ENCODE peak calls at places on chromosomes 4 and X, in eight cellular contexts. One of them, this sample, is unnamed.

GRCh38 chrX:123803331-123803983 is 56.4 kb upstream of the XIAP start:
- DNase-seq in cardiac fibroblast: peak
- DNase-seq in WTC11: no peak
- DNase-seq in transverse colon: no peak
- DNase-seq in AG09309: no peak
- DNase-seq in hepatocyte: peak
- DNase-seq in choroid plexus epithelial cell: peak
- DNase-seq in glutamatergic neuron: no peak
- DNase-seq in this sample: no peak

GRCh38 chr4:139988863-139989765 is 164.9 kb downstream of the MAML3 start:
- DNase-seq in transverse colon: no peak
- DNase-seq in hepatocyte: peak
- DNase-seq in choroid plexus epithelial cell: peak
- DNase-seq in cardiac fibroblast: peak
- DNase-seq in AG09309: peak
- DNase-seq in WTC11: no peak
- DNase-seq in glutamatergic neuron: no peak
- DNase-seq in this sample: peak

GRCh38 chrX:47941423-47941822 is 62.4 kb downstream of the ZNF182 start:
- DNase-seq in AG09309: no peak
- DNase-seq in WTC11: no peak
- DNase-seq in glutamatergic neuron: no peak
- DNase-seq in hepatocyte: no peak
- DNase-seq in transverse colon: no peak
- DNase-seq in choroid plexus epithelial cell: no peak
- DNase-seq in cardiac fibroblast: no peak
- DNase-seq in this sample: no peak

GRCh38 chr4:158051401-158052235 is 121.2 kb downstream of the GASK1B start:
- DNase-seq in transverse colon: no peak
- DNase-seq in choroid plexus epithelial cell: peak
- DNase-seq in hepatocyte: peak
- DNase-seq in cardiac fibroblast: peak
- DNase-seq in AG09309: peak
- DNase-seq in WTC11: no peak
- DNase-seq in glutamatergic neuron: no peak
- DNase-seq in this sample: peak

GRCh38 chr4:172202480-172203076 is 389.4 kb downstream of the GALNTL6 start:
- DNase-seq in WTC11: no peak
- DNase-seq in choroid plexus epithelial cell: peak
- DNase-seq in cardiac fibroblast: peak
- DNase-seq in AG09309: no peak
- DNase-seq in hepatocyte: peak
- DNase-seq in transverse colon: no peak
- DNase-seq in glutamatergic neuron: no peak
- DNase-seq in this sample: no peak

GRCh38 chr4:62670509-62670908 is 1470.4 kb downstream of the ADGRL3 start:
- DNase-seq in AG09309: no peak
- DNase-seq in choroid plexus epithelial cell: peak
- DNase-seq in cardiac fibroblast: no peak
- DNase-seq in glutamatergic neuron: no peak
- DNase-seq in transverse colon: no peak
- DNase-seq in WTC11: no peak
- DNase-seq in hepatocyte: no peak
- DNase-seq in this sample: no peak

GRCh38 chr4:182809417-182810102 is 107.6 kb downstream of the DCTD start:
- DNase-seq in transverse colon: no peak
- DNase-seq in AG09309: no peak
- DNase-seq in WTC11: peak
- DNase-seq in choroid plexus epithelial cell: peak
- DNase-seq in cardiac fibroblast: no peak
- DNase-seq in glutamatergic neuron: no peak
- DNase-seq in hepatocyte: peak
- DNase-seq in this sample: no peak

GRCh38 chr4:137694138-137694537 is 161.8 kb upstream of the PCDH18 start:
- DNase-seq in AG09309: no peak
- DNase-seq in cardiac fibroblast: peak
- DNase-seq in glutamatergic neuron: no peak
- DNase-seq in choroid plexus epithelial cell: peak
- DNase-seq in WTC11: no peak
- DNase-seq in hepatocyte: no peak
- DNase-seq in transverse colon: no peak
- DNase-seq in this sample: no peak

GRCh38 chrX:119828446-119828845 is 24.3 kb downstream of the UPF3B start:
- DNase-seq in choroid plexus epithelial cell: no peak
- DNase-seq in cardiac fibroblast: no peak
- DNase-seq in hepatocyte: no peak
- DNase-seq in transverse colon: no peak
- DNase-seq in WTC11: no peak
- DNase-seq in AG09309: no peak
- DNase-seq in glutamatergic neuron: no peak
- DNase-seq in this sample: no peak

GRCh38 chr4:53520114-53520513 is 71.2 kb downstream of the LNX1 start:
- DNase-seq in transverse colon: no peak
- DNase-seq in glutamatergic neuron: no peak
- DNase-seq in choroid plexus epithelial cell: no peak
- DNase-seq in hepatocyte: no peak
- DNase-seq in cardiac fibroblast: no peak
- DNase-seq in WTC11: peak
- DNase-seq in AG09309: no peak
- DNase-seq in this sample: no peak

GRCh38 chr4:40579983-40580382 is 49.7 kb downstream of the RBM47 start:
- DNase-seq in WTC11: no peak
- DNase-seq in hepatocyte: no peak
- DNase-seq in choroid plexus epithelial cell: no peak
- DNase-seq in glutamatergic neuron: no peak
- DNase-seq in transverse colon: no peak
- DNase-seq in cardiac fibroblast: peak
- DNase-seq in AG09309: peak
- DNase-seq in this sample: no peak

GRCh38 chr4:44623687-44624086 is 27.7 kb downstream of the YIPF7 start:
- DNase-seq in cardiac fibroblast: no peak
- DNase-seq in transverse colon: no peak
- DNase-seq in glutamatergic neuron: no peak
- DNase-seq in choroid plexus epithelial cell: no peak
- DNase-seq in AG09309: no peak
- DNase-seq in hepatocyte: no peak
- DNase-seq in WTC11: no peak
- DNase-seq in this sample: no peak

GRCh38 chr4:1948892-1949436 is 59.8 kb downstream of the NELFA start:
- DNase-seq in choroid plexus epithelial cell: no peak
- DNase-seq in AG09309: no peak
- DNase-seq in transverse colon: no peak
- DNase-seq in hepatocyte: no peak
- DNase-seq in cardiac fibroblast: no peak
- DNase-seq in glutamatergic neuron: no peak
- DNase-seq in WTC11: no peak
- DNase-seq in this sample: no peak

GRCh38 chr4:138178566-138178965 is 63.6 kb downstream of the SLC7A11 start:
- DNase-seq in choroid plexus epithelial cell: no peak
- DNase-seq in hepatocyte: no peak
- DNase-seq in glutamatergic neuron: no peak
- DNase-seq in transverse colon: no peak
- DNase-seq in cardiac fibroblast: peak
- DNase-seq in AG09309: no peak
- DNase-seq in WTC11: no peak
- DNase-seq in this sample: no peak

GRCh38 chr4:149521611-149522010 is 294.0 kb downstream of the IQCM start:
- DNase-seq in choroid plexus epithelial cell: no peak
- DNase-seq in AG09309: no peak
- DNase-seq in WTC11: no peak
- DNase-seq in cardiac fibroblast: no peak
- DNase-seq in hepatocyte: peak
- DNase-seq in transverse colon: peak
- DNase-seq in glutamatergic neuron: no peak
- DNase-seq in this sample: no peak

GRCh38 chrX:153445856-153446635 is at the start of gene TREX2:
- DNase-seq in cardiac fibroblast: no peak
- DNase-seq in WTC11: no peak
- DNase-seq in glutamatergic neuron: no peak
- DNase-seq in choroid plexus epithelial cell: no peak
- DNase-seq in hepatocyte: no peak
- DNase-seq in AG09309: no peak
- DNase-seq in transverse colon: no peak
- DNase-seq in this sample: no peak

GRCh38 chr4:52728877-52729276 is 22.3 kb downstream of the ERVMER34-1 start:
- DNase-seq in hepatocyte: no peak
- DNase-seq in glutamatergic neuron: no peak
- DNase-seq in choroid plexus epithelial cell: no peak
- DNase-seq in AG09309: no peak
- DNase-seq in transverse colon: no peak
- DNase-seq in cardiac fibroblast: no peak
- DNase-seq in WTC11: no peak
- DNase-seq in this sample: no peak

GRCh38 chrX:96098471-96098870 is 586.2 kb upstream of the DIAPH2 start:
- DNase-seq in transverse colon: no peak
- DNase-seq in choroid plexus epithelial cell: no peak
- DNase-seq in AG09309: no peak
- DNase-seq in hepatocyte: no peak
- DNase-seq in WTC11: no peak
- DNase-seq in glutamatergic neuron: no peak
- DNase-seq in cardiac fibroblast: no peak
- DNase-seq in this sample: no peak

GRCh38 chrX:102950908-102951866 is 14.1 kb downstream of the RAB40AL start:
- DNase-seq in AG09309: no peak
- DNase-seq in transverse colon: peak
- DNase-seq in WTC11: peak
- DNase-seq in hepatocyte: peak
- DNase-seq in glutamatergic neuron: peak
- DNase-seq in choroid plexus epithelial cell: peak
- DNase-seq in cardiac fibroblast: peak
- DNase-seq in this sample: no peak

GRCh38 chr4:82905205-82905604 is 4.7 kb downstream of the THAP9 start:
- DNase-seq in glutamatergic neuron: no peak
- DNase-seq in cardiac fibroblast: peak
- DNase-seq in AG09309: no peak
- DNase-seq in WTC11: no peak
- DNase-seq in choroid plexus epithelial cell: peak
- DNase-seq in transverse colon: no peak
- DNase-seq in hepatocyte: no peak
- DNase-seq in this sample: no peak

GRCh38 chr4:132498215-132498614 is 650.9 kb upstream of the PCDH10 start:
- DNase-seq in WTC11: no peak
- DNase-seq in transverse colon: no peak
- DNase-seq in AG09309: no peak
- DNase-seq in hepatocyte: no peak
- DNase-seq in choroid plexus epithelial cell: no peak
- DNase-seq in glutamatergic neuron: no peak
- DNase-seq in cardiac fibroblast: no peak
- DNase-seq in this sample: no peak

GRCh38 chr4:2272026-2272827 is 10.3 kb upstream of the MXD4 start:
- DNase-seq in AG09309: no peak
- DNase-seq in choroid plexus epithelial cell: no peak
- DNase-seq in WTC11: no peak
- DNase-seq in transverse colon: no peak
- DNase-seq in hepatocyte: no peak
- DNase-seq in glutamatergic neuron: no peak
- DNase-seq in cardiac fibroblast: no peak
- DNase-seq in this sample: no peak

GRCh38 chr4:145019346-145019745 is 78.7 kb downstream of the ANAPC10 start:
- DNase-seq in AG09309: no peak
- DNase-seq in cardiac fibroblast: no peak
- DNase-seq in glutamatergic neuron: no peak
- DNase-seq in hepatocyte: no peak
- DNase-seq in WTC11: no peak
- DNase-seq in choroid plexus epithelial cell: no peak
- DNase-seq in transverse colon: no peak
- DNase-seq in this sample: no peak

GRCh38 chr4:145011636-145012035 is 86.4 kb downstream of the ANAPC10 start:
- DNase-seq in glutamatergic neuron: no peak
- DNase-seq in hepatocyte: no peak
- DNase-seq in AG09309: no peak
- DNase-seq in choroid plexus epithelial cell: peak
- DNase-seq in transverse colon: no peak
- DNase-seq in WTC11: no peak
- DNase-seq in cardiac fibroblast: peak
- DNase-seq in this sample: no peak

GRCh38 chr4:145012841-145013240 is 85.2 kb downstream of the ANAPC10 start:
- DNase-seq in transverse colon: no peak
- DNase-seq in AG09309: no peak
- DNase-seq in hepatocyte: no peak
- DNase-seq in choroid plexus epithelial cell: peak
- DNase-seq in cardiac fibroblast: peak
- DNase-seq in WTC11: no peak
- DNase-seq in glutamatergic neuron: no peak
- DNase-seq in this sample: no peak

GRCh38 chr4:145014365-145014764 is 83.6 kb downstream of the ANAPC10 start:
- DNase-seq in hepatocyte: no peak
- DNase-seq in AG09309: no peak
- DNase-seq in WTC11: peak
- DNase-seq in cardiac fibroblast: no peak
- DNase-seq in transverse colon: no peak
- DNase-seq in choroid plexus epithelial cell: no peak
- DNase-seq in glutamatergic neuron: no peak
- DNase-seq in this sample: no peak
- TF ChIP-seq CTCF in hepatocyte: no peak
- TF ChIP-seq CTCF in AG09309: no peak
- TF ChIP-seq CTCF in WTC11: no peak
- TF ChIP-seq CTCF in cardiac fibroblast: peak
- TF ChIP-seq CTCF in transverse colon: no peak
- TF ChIP-seq CTCF in choroid plexus epithelial cell: no peak
- TF ChIP-seq CTCF in glutamatergic neuron: no peak
- TF ChIP-seq CTCF in this sample: no peak

DNA sequence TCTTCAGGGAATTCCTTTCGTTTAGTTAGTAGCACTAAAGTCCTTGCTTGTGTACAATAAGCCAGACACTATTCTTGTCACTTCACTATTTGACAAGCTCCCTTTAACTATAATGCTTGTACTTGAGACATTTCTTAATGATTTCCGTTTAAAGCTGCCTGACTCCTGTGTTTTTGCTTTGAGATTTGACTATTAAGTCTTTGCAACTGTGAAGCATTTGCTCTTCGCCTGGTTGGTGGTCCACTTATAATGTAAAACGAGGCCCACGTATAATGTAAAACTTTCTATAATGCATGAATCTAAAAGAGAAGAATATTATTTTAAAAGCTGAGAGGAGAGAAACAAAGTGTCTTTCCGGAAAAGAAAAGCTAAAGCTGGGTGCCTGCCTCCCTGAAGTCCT is 204.1 kb upstream of the FAM47C start:
- DNase-seq in AG09309: no peak
- DNase-seq in glutamatergic neuron: no peak
- DNase-seq in WTC11: no peak
- DNase-seq in hepatocyte: no peak
- DNase-seq in transverse colon: no peak
- DNase-seq in choroid plexus epithelial cell: no peak
- DNase-seq in cardiac fibroblast: no peak
- DNase-seq in this sample: no peak
- TF ChIP-seq CTCF in AG09309: no peak
- TF ChIP-seq CTCF in glutamatergic neuron: no peak
- TF ChIP-seq CTCF in WTC11: no peak
- TF ChIP-seq CTCF in hepatocyte: no peak
- TF ChIP-seq CTCF in transverse colon: no peak
- TF ChIP-seq CTCF in choroid plexus epithelial cell: no peak
- TF ChIP-seq CTCF in cardiac fibroblast: no peak
- TF ChIP-seq CTCF in this sample: no peak

GRCh38 chr4:19969492-19969891 is 282.2 kb upstream of the SLIT2 start:
- DNase-seq in AG09309: no peak
- DNase-seq in transverse colon: no peak
- DNase-seq in cardiac fibroblast: no peak
- DNase-seq in choroid plexus epithelial cell: peak
- DNase-seq in WTC11: no peak
- DNase-seq in glutamatergic neuron: no peak
- DNase-seq in hepatocyte: no peak
- DNase-seq in this sample: no peak
- TF ChIP-seq CTCF in AG09309: peak
- TF ChIP-seq CTCF in transverse colon: no peak
- TF ChIP-seq CTCF in cardiac fibroblast: no peak
- TF ChIP-seq CTCF in choroid plexus epithelial cell: peak
- TF ChIP-seq CTCF in WTC11: no peak
- TF ChIP-seq CTCF in glutamatergic neuron: no peak
- TF ChIP-seq CTCF in hepatocyte: no peak
- TF ChIP-seq CTCF in this sample: peak

GRCh38 chr4:73620115-73620792 is at the start of gene RASSF6:
- DNase-seq in glutamatergic neuron: no peak
- DNase-seq in WTC11: peak
- DNase-seq in hepatocyte: peak
- DNase-seq in cardiac fibroblast: no peak
- DNase-seq in transverse colon: peak
- DNase-seq in choroid plexus epithelial cell: peak
- DNase-seq in AG09309: no peak
- DNase-seq in this sample: no peak
- TF ChIP-seq CTCF in glutamatergic neuron: no peak
- TF ChIP-seq CTCF in WTC11: no peak
- TF ChIP-seq CTCF in hepatocyte: no peak
- TF ChIP-seq CTCF in cardiac fibroblast: no peak
- TF ChIP-seq CTCF in transverse colon: no peak
- TF ChIP-seq CTCF in choroid plexus epithelial cell: no peak
- TF ChIP-seq CTCF in AG09309: no peak
- TF ChIP-seq CTCF in this sample: no peak